ENCODE peak calls at places on chromosomes 6 and 20, in nine cellular contexts. C is heart right ventricle; V is SK-N-SH; R is kidney; X is cardiac fibroblast; F is RWPE1; T is A549; Z is CD4-positive, alpha-beta T cell; Q is type B pancreatic cell. E is an unnamed sample.

GRCh38 chr6:105981002-105981887 is 104.9 kb upstream of the PRDM1 start:
- DNase-seq in C (no peak), V (peak), R (peak), X (no peak), F (no peak), T (no peak), Z (peak), Q (no peak), E (no peak)

GRCh38 chr6:13710552-13711383 is 867 bp downstream of the RANBP9 start:
- DNase-seq in C (peak), V (peak), R (peak), X (peak), F (peak), T (no peak), Z (peak), Q (peak), E (no peak)

GRCh38 chr6:10314163-10314955 is 100.5 kb downstream of the TFAP2A start:
- DNase-seq in C (no peak), V (no peak), R (no peak), X (no peak), F (no peak), T (no peak), Z (no peak), Q (no peak), E (no peak)

GRCh38 chr6:163958646-163959045 is 544.1 kb downstream of the QKI start:
- DNase-seq in C (no peak), V (no peak), R (no peak), X (peak), F (no peak), T (no peak), Z (no peak), Q (no peak), E (no peak)

GRCh38 chr20:46566125-46566524 is 15.7 kb upstream of the OCSTAMP start:
- DNase-seq in C (no peak), V (no peak), R (no peak), X (no peak), F (no peak), T (no peak), Z (no peak), Q (no peak), E (no peak)

GRCh38 chr20:63145156-63145555 is 70.8 kb downstream of the YTHDF1 start:
- DNase-seq in C (no peak), V (no peak), R (peak), X (peak), F (no peak), T (peak), Z (no peak), Q (no peak), E (no peak)

GRCh38 chr6:16059496-16059895 is 69.4 kb upstream of the MYLIP start:
- DNase-seq in C (no peak), V (no peak), R (no peak), X (no peak), F (no peak), T (no peak), Z (no peak), Q (no peak), E (no peak)

GRCh38 chr6:169502445-169502844 is 199.4 kb downstream of the WDR27 start:
- DNase-seq in C (no peak), V (no peak), R (no peak), X (no peak), F (no peak), T (no peak), Z (no peak), Q (no peak), E (no peak)

GRCh38 chr20:52484438-52484837 is 292.9 kb upstream of the ZFP64 start:
- DNase-seq in C (no peak), V (no peak), R (no peak), X (peak), F (peak), T (no peak), Z (no peak), Q (no peak), E (no peak)

GRCh38 chr6:136969433-136969832 is 47.3 kb downstream of the SLC35D3 start:
- DNase-seq in C (peak), V (peak), R (no peak), X (no peak), F (peak), T (no peak), Z (no peak), Q (no peak), E (no peak)

GRCh38 chr6:169568314-169569087 is 133.3 kb downstream of the WDR27 start:
- DNase-seq in C (no peak), V (no peak), R (no peak), X (no peak), F (no peak), T (no peak), Z (no peak), Q (no peak), E (no peak)

GRCh38 chr20:20561172-20561571 is 151.3 kb downstream of the RALGAPA2 start:
- DNase-seq in C (no peak), V (no peak), R (no peak), X (no peak), F (no peak), T (no peak), Z (no peak), Q (no peak), E (no peak)

GRCh38 chr6:39078695-39079094 is 30.1 kb downstream of the GLP1R start:
- DNase-seq in C (no peak), V (no peak), R (no peak), X (no peak), F (no peak), T (no peak), Z (no peak), Q (peak), E (no peak)

GRCh38 chr20:10805764-10806163 is 132.0 kb upstream of the JAG1 start:
- DNase-seq in C (peak), V (no peak), R (no peak), X (no peak), F (no peak), T (no peak), Z (no peak), Q (no peak), E (no peak)

GRCh38 chr6:33914519-33915120 is 110.8 kb upstream of the MLN start:
- DNase-seq in C (no peak), V (no peak), R (peak), X (no peak), F (no peak), T (no peak), Z (no peak), Q (no peak), E (no peak)

GRCh38 chr20:21529863-21530262 is 16.0 kb upstream of the NKX2-2 start:
- DNase-seq in C (no peak), V (no peak), R (no peak), X (no peak), F (no peak), T (no peak), Z (no peak), Q (no peak), E (no peak)

DNA sequence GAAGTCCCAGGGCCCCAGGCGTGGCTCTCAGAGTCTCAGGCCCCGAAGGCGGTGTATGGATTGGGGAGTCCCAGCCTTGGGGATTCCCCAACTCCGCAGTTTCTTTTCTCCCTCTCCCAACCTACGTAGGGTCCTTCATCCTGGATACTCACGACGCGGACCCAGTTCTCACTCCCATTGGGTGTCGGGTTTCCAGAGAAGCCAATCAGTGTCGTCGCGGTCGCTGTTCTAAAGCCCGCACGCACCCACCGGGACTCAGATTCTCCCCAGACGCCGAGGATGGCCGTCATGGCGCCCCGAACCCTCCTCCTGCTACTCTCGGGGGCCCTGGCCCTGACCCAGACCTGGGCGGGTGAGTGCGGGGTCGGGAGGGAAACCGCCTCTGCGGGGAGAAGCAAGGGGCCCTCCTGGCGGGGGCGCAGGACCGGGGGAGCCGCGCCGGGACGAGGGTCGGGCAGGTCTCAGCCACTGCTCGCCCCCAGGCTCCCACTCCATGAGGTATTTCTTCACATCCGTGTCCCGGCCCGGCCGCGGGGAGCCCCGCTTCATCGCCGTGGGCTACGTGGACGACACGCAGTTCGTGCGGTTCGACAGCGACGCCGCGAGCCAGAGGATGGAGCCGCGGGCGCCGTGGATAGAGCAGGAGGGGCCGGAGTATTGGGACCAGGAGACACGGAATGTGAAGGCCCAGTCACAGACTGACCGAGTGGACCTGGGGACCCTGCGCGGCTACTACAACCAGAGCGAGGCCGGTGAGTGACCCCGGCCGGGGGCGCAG is at the start of gene HLA-A:
- DNase-seq in C (peak), V (peak), R (peak), X (peak), F (peak), T (peak), Z (peak), Q (peak), E (peak)
- TF ChIP-seq CTCF in C (no peak), V (peak), R (no peak), X (no peak), F (no peak), T (no peak), Z (no peak), Q (no peak), E (no peak)

GRCh38 chr6:111478064-111478476 is 4.9 kb downstream of the REV3L start:
- DNase-seq in C (no peak), V (no peak), R (no peak), X (peak), F (peak), T (no peak), Z (no peak), Q (no peak), E (no peak)

GRCh38 chr6:111480988-111481830 is 1.8 kb downstream of the REV3L start:
- DNase-seq in C (no peak), V (no peak), R (no peak), X (no peak), F (no peak), T (no peak), Z (no peak), Q (no peak), E (no peak)

GRCh38 chr6:111477481-111477938 is 5.5 kb downstream of the REV3L start:
- DNase-seq in C (no peak), V (no peak), R (no peak), X (no peak), F (no peak), T (no peak), Z (no peak), Q (no peak), E (no peak)

GRCh38 chr6:111481836-111482235 is 1.2 kb downstream of the REV3L start:
- DNase-seq in C (no peak), V (no peak), R (no peak), X (peak), F (no peak), T (peak), Z (no peak), Q (no peak), E (no peak)

DNA sequence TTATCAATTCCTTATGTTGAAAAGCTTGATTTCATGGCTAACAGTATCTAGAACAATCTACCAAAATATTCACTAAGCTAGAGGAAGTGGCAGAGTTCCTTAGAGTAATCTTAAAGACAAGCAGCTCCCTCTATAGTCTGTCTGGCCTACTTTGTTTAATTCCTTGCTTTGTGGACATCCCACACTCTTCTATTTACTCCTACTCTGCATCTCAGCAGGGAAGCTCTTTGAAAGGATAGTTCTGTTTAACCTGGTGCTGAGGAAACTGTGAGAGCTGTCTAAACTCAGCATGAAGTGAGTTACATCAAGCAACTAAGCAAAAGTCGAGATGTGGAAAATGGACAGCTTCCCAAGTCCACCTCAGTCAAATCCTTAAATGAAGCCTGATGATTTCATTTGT is 4.3 kb downstream of the REV3L start:
- DNase-seq in C (no peak), V (no peak), R (no peak), X (peak), F (peak), T (peak), Z (no peak), Q (no peak), E (no peak)
- TF ChIP-seq CTCF in C (no peak), V (peak), R (peak), X (peak), F (peak), T (peak), Z (peak), Q (peak), E (peak)

GRCh38 chr6:44642870-44643522 is 255.5 kb downstream of the CDC5L start:
- DNase-seq in C (no peak), V (no peak), R (no peak), X (peak), F (no peak), T (peak), Z (no peak), Q (no peak), E (no peak)

GRCh38 chr6:44641344-44641743 is 253.8 kb downstream of the CDC5L start:
- DNase-seq in C (no peak), V (no peak), R (no peak), X (peak), F (no peak), T (no peak), Z (no peak), Q (no peak), E (no peak)

GRCh38 chr6:44646355-44646754 is 258.8 kb downstream of the CDC5L start:
- DNase-seq in C (no peak), V (no peak), R (no peak), X (peak), F (no peak), T (no peak), Z (no peak), Q (no peak), E (no peak)

GRCh38 chr6:44642345-44642744 is 254.8 kb downstream of the CDC5L start:
- DNase-seq in C (no peak), V (no peak), R (no peak), X (no peak), F (no peak), T (no peak), Z (no peak), Q (no peak), E (no peak)

DNA sequence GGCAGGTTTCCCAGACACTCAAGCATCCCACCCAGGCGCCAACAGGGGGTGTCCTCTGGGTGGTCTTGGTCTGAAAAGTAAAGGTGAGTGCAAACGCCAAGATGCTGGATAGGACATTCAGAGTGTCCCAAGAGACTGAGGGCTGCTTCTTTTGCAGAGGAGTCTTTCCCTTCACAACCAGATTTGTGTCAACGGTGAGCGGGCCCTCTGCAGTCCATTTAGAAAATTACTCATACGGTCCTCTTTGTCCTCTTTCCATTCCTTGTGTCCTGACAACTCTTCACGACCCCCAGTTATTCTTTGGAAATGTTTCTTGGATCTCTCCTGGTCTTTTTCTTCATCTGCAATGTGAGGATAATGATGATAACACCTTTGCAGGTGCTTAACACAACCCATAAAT is 257.8 kb downstream of the CDC5L start:
- DNase-seq in C (no peak), V (no peak), R (no peak), X (no peak), F (no peak), T (peak), Z (no peak), Q (no peak), E (no peak)
- TF ChIP-seq CTCF in C (no peak), V (no peak), R (no peak), X (no peak), F (no peak), T (no peak), Z (no peak), Q (no peak), E (no peak)

DNA sequence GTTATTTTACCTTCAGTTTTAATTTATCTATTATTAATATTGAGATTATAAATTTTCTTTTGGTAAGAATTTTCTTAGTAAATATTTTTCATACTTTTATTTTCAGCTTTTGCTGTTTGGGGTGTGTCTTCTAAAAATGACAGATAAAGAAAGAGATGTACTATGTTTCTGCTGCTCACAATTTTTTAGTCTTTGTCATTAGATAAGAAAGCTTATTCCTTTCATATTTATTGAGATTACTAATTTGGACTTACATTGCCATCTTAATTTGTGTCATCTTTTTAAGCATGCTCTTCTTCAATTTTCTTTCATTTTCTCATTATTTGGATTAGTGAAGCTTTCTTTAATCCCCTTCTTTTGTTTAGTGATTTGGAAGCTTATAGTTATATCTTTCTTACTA is 13.6 kb upstream of the PHACTR2 start:
- DNase-seq in C (no peak), V (no peak), R (no peak), X (no peak), F (no peak), T (no peak), Z (no peak), Q (no peak), E (no peak)
- TF ChIP-seq CTCF in C (no peak), V (no peak), R (no peak), X (no peak), F (no peak), T (no peak), Z (no peak), Q (no peak), E (no peak)